ENCODE peak calls at places on chromosome 1, in ten cellular contexts. A is neural progenitor cell, R is body of pancreas, B is CD14-positive monocyte, W is progenitor cell of endocrine pancreas, N is Calu3, J is psoas muscle, Y is fibroblast of pulmonary artery, K is left ventricle myocardium inferior, T is neural crest cell. E is an unnamed sample.

GRCh38 chr1:31705080-31705866 is 1.5 kb upstream of the COL16A1 start:
- DNase-seq in T (no peak), K (peak; percentile 54), A (peak; percentile 68), B (no peak), J (peak; percentile 67), Y (peak; percentile 54), W (no peak), N (peak; percentile 35), R (peak; percentile 48), E (peak; percentile 58)

GRCh38 chr1:32900371-32900955 is 726 bp downstream of the TMEM54 start:
- DNase-seq in Y (no peak), T (no peak), K (no peak), J (no peak), N (no peak), W (no peak), A (peak; percentile 43), B (no peak), R (peak; percentile 30), E (no peak)

GRCh38 chr1:155127105-155127671 is 488 bp upstream of the EFNA1 start:
- DNase-seq in Y (peak; percentile 89), T (peak; percentile 26), B (no peak), K (peak; percentile 48), N (peak; percentile 88), J (peak; percentile 42), W (peak; percentile 25), A (peak; percentile 55), R (peak; percentile 78), E (no peak)

GRCh38 chr1:89987170-89987819 is 7.6 kb upstream of the ZNF326 start:
- DNase-seq in W (no peak), K (no peak), N (peak; percentile 48), A (peak; percentile 61), R (peak; percentile 67), B (no peak), J (no peak), T (peak; percentile 37), Y (peak; percentile 89), E (peak; percentile 61)

GRCh38 chr1:185636848-185637247 is 97.3 kb upstream of the HMCN1 start:
- DNase-seq in K (no peak), T (no peak), A (no peak), W (no peak), R (no peak), Y (no peak), B (no peak), J (no peak), N (no peak), E (peak; percentile 19)

GRCh38 chr1:172951728-172952365 is 98.9 kb downstream of the TNFSF18 start:
- DNase-seq in A (no peak), R (peak; percentile 26), K (no peak), Y (peak; percentile 86), N (peak; percentile 24), B (no peak), J (no peak), W (no peak), T (no peak), E (peak; percentile 40)

GRCh38 chr1:18107671-18108312 is at the start of gene IGSF21:
- DNase-seq in N (no peak), T (no peak), R (no peak), B (no peak), K (no peak), J (no peak), A (peak; percentile 75), W (no peak), Y (no peak), E (no peak)

GRCh38 chr1:181141431-181141910 is 53.0 kb downstream of the IER5 start:
- DNase-seq in B (peak; percentile 95), K (no peak), R (peak; percentile 26), A (no peak), Y (peak; percentile 78), N (peak; percentile 55), W (no peak), T (no peak), J (no peak), E (peak; percentile 54)

GRCh38 chr1:16073490-16074104 is at the start of gene FAM131C:
- DNase-seq in K (no peak), A (peak; percentile 82), W (peak; percentile 42), R (peak; percentile 55), B (no peak), J (no peak), T (peak; percentile 38), Y (no peak), N (peak; percentile 51), E (peak; percentile 67)

GRCh38 chr1:60428161-60428560 is 354.6 kb upstream of the C1orf87 start:
- DNase-seq in B (no peak), W (no peak), T (no peak), K (no peak), J (no peak), A (no peak), R (no peak), N (no peak), Y (peak; percentile 22), E (no peak)

GRCh38 chr1:204261746-204262505 is 48.1 kb upstream of the GOLT1A start:
- DNase-seq in R (no peak), N (no peak), K (no peak), W (no peak), A (no peak), T (no peak), J (no peak), Y (no peak), B (no peak), E (no peak)

GRCh38 chr1:15510611-15511405 is 13.2 kb downstream of the CASP9 start:
- DNase-seq in W (no peak), A (no peak), B (no peak), J (no peak), T (no peak), N (no peak), Y (no peak), K (no peak), R (no peak), E (no peak)

GRCh38 chr1:108017698-108018097 is 52.7 kb upstream of the VAV3 start:
- DNase-seq in K (no peak), N (no peak), R (no peak), A (no peak), B (no peak), Y (no peak), J (no peak), T (no peak), W (no peak), E (peak; percentile 12)

GRCh38 chr1:114126696-114127095 is 27.0 kb downstream of the SYT6 start:
- DNase-seq in Y (no peak), J (no peak), T (no peak), K (no peak), B (no peak), A (no peak), W (no peak), R (no peak), N (no peak), E (no peak)

GRCh38 chr1:155940993-155941844 is at the start of gene RXFP4:
- DNase-seq in W (no peak), J (no peak), T (no peak), Y (no peak), A (no peak), B (no peak), R (no peak), N (peak; percentile 76), K (no peak), E (peak; percentile 44)

GRCh38 chr1:210755991-210756669 is 377.8 kb downstream of the KCNH1 start:
- DNase-seq in R (no peak), K (no peak), N (no peak), W (no peak), J (no peak), Y (no peak), A (no peak), T (no peak), B (no peak), E (no peak)
- TF ChIP-seq CTCF in R (no peak), K (no peak), N (no peak), W (no peak), J (no peak), Y (no peak), A (no peak), T (no peak), B (no peak), E (no peak)

DNA sequence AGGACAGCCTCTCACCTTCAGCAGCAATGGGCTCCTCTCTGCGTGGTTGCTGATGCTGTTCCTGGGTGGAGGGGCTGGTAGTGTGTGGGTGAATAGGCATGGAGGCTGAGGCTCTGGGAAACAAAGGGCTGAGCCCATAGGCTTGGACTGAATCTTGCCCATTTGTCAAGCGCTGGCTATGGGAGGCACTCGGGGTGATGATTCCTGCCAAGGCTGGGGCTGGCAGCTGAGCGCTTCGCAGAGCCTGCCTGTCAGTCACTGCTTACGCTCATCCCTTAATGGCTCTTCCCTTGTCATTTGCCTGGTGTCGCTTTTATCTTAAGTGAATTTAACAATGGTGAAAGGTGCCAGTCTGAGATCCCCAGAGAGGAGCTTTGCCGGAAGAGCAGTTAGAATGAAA is 353.3 kb downstream of the PBX1 start:
- DNase-seq in A (no peak), R (no peak), N (no peak), W (no peak), T (no peak), B (no peak), K (peak; percentile 37), J (peak; percentile 11), Y (no peak), E (no peak)
- TF ChIP-seq CTCF in A (no peak), R (no peak), N (no peak), W (no peak), T (no peak), B (no peak), K (no peak), J (no peak), Y (no peak), E (no peak)

DNA sequence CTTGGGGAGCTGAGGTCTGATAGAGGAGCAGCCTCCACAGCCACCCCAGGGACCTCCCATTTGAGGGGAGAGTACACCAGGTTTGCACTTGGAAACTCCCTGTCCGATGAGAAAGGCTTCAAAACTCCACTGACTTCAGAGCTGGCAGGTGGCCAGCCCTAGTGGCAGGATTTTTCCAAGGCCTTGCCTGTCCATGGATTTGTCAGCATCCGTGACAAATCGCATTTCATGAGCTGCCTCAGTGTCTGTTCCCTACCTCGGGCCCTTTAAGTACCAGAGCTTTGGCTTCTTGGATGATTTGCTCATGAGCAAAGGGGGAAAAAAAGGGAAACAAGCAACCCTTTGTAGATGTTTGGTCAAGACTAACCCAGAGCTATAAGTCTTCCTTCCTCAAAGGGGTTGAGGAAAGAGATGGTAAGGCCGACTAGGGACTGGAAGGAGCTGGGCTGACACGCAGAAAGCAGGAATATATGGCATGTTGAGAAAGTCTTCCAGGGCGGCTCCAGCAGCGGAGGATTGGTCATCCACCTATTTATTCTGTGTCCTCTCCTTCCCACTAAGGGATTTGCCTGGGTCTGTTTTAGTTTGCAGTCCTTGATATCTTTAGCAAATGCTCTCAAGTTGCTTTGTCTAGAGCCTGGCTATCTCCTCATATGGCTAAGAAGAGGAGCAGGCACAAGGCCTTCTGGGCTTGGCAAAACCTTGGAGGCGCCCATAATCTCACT is 2.7 kb upstream of the HSPG2 start:
- DNase-seq in K (peak; percentile 89), Y (peak; percentile 97), B (no peak), T (no peak), W (no peak), R (peak; percentile 88), N (peak; percentile 71), J (peak; percentile 92), A (no peak), E (peak; percentile 65)
- TF ChIP-seq CTCF in K (peak; percentile 72), Y (peak; percentile 53), B (no peak), T (peak; percentile 47), W (peak; percentile 13), R (peak; percentile 67), N (no peak), J (peak; percentile 44), A (no peak), E (no peak)

DNA sequence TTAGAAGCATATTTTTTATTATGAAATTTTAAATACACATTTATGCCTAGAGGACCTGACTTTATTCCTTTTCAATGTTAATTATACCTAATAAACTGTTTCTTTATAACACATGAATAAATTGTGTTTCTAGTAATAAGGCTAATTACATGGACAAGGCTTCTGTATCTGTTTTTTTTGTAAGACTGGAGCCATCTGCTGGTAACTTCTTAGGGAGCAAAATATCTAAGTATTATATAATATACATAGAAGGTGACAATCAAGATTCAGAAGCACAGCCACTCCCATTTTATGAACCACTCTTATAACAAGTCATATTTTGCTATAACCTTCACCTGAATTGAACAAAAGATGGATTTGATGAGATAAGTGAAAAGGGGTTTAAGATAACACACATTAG is 84.2 kb downstream of the LBR start:
- DNase-seq in Y (peak; percentile 39), K (no peak), W (no peak), A (no peak), J (no peak), B (no peak), T (no peak), N (no peak), R (no peak), E (peak; percentile 32)
- TF ChIP-seq CTCF in Y (peak; percentile 45), K (peak; percentile 17), W (no peak), A (peak; percentile 21), J (peak; percentile 18), B (no peak), T (no peak), N (no peak), R (no peak), E (peak; percentile 61)

E was measured in RWPE1.